ENCODE peak calls at places on chromosomes 6 and 20, in four cellular contexts. D, T, Y and B are unnamed samples.

GRCh38 chr6:100370265-100370664 is 94.5 kb downstream of the SIM1 start:
- DNase-seq in Y (no peak), D (no peak), T (no peak), B (no peak)

GRCh38 chr6:14881399-14881798 is 364.5 kb upstream of the JARID2 start:
- DNase-seq in D (no peak), T (no peak), Y (no peak), B (no peak)

GRCh38 chr6:70694371-70694770 is 26.7 kb downstream of the SMAP1 start:
- DNase-seq in T (no peak), D (no peak), Y (no peak), B (no peak)

GRCh38 chr6:16729744-16730143 is 31.5 kb downstream of the ATXN1 start:
- DNase-seq in D (no peak), Y (no peak), T (no peak), B (no peak)

GRCh38 chr6:127879685-127880084 is 21.2 kb downstream of the THEMIS start:
- DNase-seq in T (peak; percentile 70), Y (no peak), D (no peak), B (no peak)

GRCh38 chr6:37279366-37280134 is 21.6 kb upstream of the TMEM217 start:
- DNase-seq in Y (no peak), T (no peak), D (no peak), B (no peak)

GRCh38 chr20:43576108-43576507 is 14.6 kb upstream of the IFT52 start:
- DNase-seq in Y (no peak), D (no peak), T (peak; percentile 1), B (no peak)

GRCh38 chr20:32017711-32018251 is 7.5 kb downstream of the CCM2L start:
- DNase-seq in Y (peak; percentile 93), D (no peak), T (peak; percentile 90), B (peak; percentile 93)

GRCh38 chr20:35627121-35627520 is 11.5 kb downstream of the SPAG4 start:
- DNase-seq in T (no peak), D (no peak), Y (no peak), B (no peak)

GRCh38 chr6:68235192-68235812 is 399.8 kb upstream of the ADGRB3 start:
- DNase-seq in Y (no peak), T (no peak), D (no peak), B (no peak)

GRCh38 chr6:110944681-110945151 is 13.8 kb upstream of the GTF3C6 start:
- DNase-seq in Y (no peak), T (no peak), D (no peak), B (no peak)

GRCh38 chr20:51335329-51335841 is 207.1 kb downstream of the NFATC2 start:
- DNase-seq in T (no peak), D (no peak), Y (no peak), B (no peak)